ENCODE peak calls at places on chromosomes 12 and 14, in eight cellular contexts. U is K562, A is A549, X is H1, P is IMR-90, K is HepG2, T is SK-N-SH, D is HCT116. R is an unnamed sample.

GRCh38 chr14:64935508-64935907 is 7.0 kb downstream of the GPX2 start:
- DNase-seq in D (no peak), X (no peak), P (no peak), T (no peak), U (no peak), A (no peak), K (no peak), R (no peak)

GRCh38 chr14:68594737-68595380 is 198.0 kb downstream of the ZFP36L1 start:
- DNase-seq in P (no peak), U (no peak), X (no peak), T (no peak), A (no peak), D (no peak), K (no peak), R (no peak)

GRCh38 chr14:91493169-91493568 is 16.9 kb downstream of the PPP4R3A start:
- DNase-seq in D (no peak), T (no peak), X (no peak), P (peak), A (no peak), K (no peak), U (no peak), R (no peak)

GRCh38 chr12:52604859-52605258 is 3.6 kb upstream of the KRT72 start:
- DNase-seq in K (no peak), A (peak), U (peak), D (no peak), P (no peak), T (no peak), X (peak), R (no peak)

GRCh38 chr14:68501621-68502052 is 291.2 kb downstream of the ZFP36L1 start:
- DNase-seq in A (no peak), X (no peak), D (no peak), T (no peak), P (no peak), K (no peak), U (no peak), R (no peak)

GRCh38 chr14:91484186-91484585 is 25.9 kb downstream of the PPP4R3A start:
- DNase-seq in P (no peak), D (no peak), K (no peak), A (no peak), U (no peak), T (no peak), X (no peak), R (no peak)

GRCh38 chr14:67187826-67188225 is 1.4 kb upstream of the GARIN2 start:
- DNase-seq in P (peak), T (no peak), K (no peak), A (peak), U (no peak), X (no peak), D (peak), R (no peak)

GRCh38 chr14:79596531-79596930 is 614.8 kb downstream of the DIO2 start:
- DNase-seq in D (no peak), U (no peak), K (no peak), A (peak), P (peak), X (no peak), T (no peak), R (no peak)

GRCh38 chr12:110073049-110073831 is 24.9 kb upstream of the C12orf76 start:
- DNase-seq in K (no peak), X (peak), D (no peak), U (no peak), A (no peak), P (no peak), T (peak), R (no peak)

GRCh38 chr12:106431839-106432411 is 74.4 kb downstream of the POLR3B start:
- DNase-seq in T (no peak), A (no peak), D (no peak), P (peak), U (no peak), K (no peak), X (no peak), R (no peak)

GRCh38 chr12:10559241-10559640 is 53.6 kb downstream of the EIF2S3B start:
- DNase-seq in A (no peak), U (no peak), X (no peak), D (no peak), T (no peak), P (no peak), K (no peak), R (no peak)

GRCh38 chr12:89373772-89374572 is 21.7 kb upstream of the DUSP6 start:
- DNase-seq in P (peak), K (no peak), T (no peak), U (no peak), X (no peak), A (no peak), D (no peak), R (no peak)

GRCh38 chr12:68038650-68039049 is 49.4 kb downstream of the IFNG-AS1 start:
- DNase-seq in A (no peak), P (no peak), K (no peak), T (no peak), D (no peak), U (peak), X (no peak), R (no peak)

GRCh38 chr12:47433876-47434275 is 272.0 kb downstream of the RPAP3 start:
- DNase-seq in K (no peak), U (no peak), D (no peak), A (no peak), P (peak), X (no peak), T (no peak), R (no peak)

GRCh38 chr12:131466306-131466705 is 244.6 kb upstream of the SFSWAP start:
- DNase-seq in A (no peak), K (no peak), U (no peak), P (no peak), T (no peak), D (no peak), X (no peak), R (no peak)

GRCh38 chr12:65818454-65819382 is 5.6 kb upstream of the HMGA2 start:
- DNase-seq in X (no peak), U (no peak), T (no peak), K (no peak), P (peak), D (peak), A (no peak), R (no peak)

GRCh38 chr14:47194051-47194450 is 481.4 kb downstream of the MDGA2 start:
- DNase-seq in T (no peak), D (no peak), K (no peak), P (no peak), U (no peak), X (no peak), A (no peak), R (no peak)

GRCh38 chr14:101004954-101005353 is 101.4 kb upstream of the RTL1 start:
- DNase-seq in A (no peak), P (peak), D (no peak), K (no peak), X (peak), U (no peak), T (no peak), R (no peak)

GRCh38 chr12:83823386-83824045 is 1089.1 kb downstream of the SLC6A15 start:
- DNase-seq in K (peak), D (peak), A (peak), P (no peak), U (peak), T (peak), X (peak), R (no peak)

GRCh38 chr12:118549506-118550109 is 173.3 kb downstream of the SUDS3 start:
- DNase-seq in U (no peak), P (no peak), T (peak), D (no peak), K (no peak), A (no peak), X (no peak), R (no peak)

GRCh38 chr14:102203382-102203781 is 63.7 kb downstream of the WDR20 start:
- DNase-seq in P (no peak), X (no peak), A (no peak), K (no peak), T (peak), U (no peak), D (no peak), R (no peak)

GRCh38 chr14:60974070-60974469 is 6.8 kb downstream of the TRMT5 start:
- DNase-seq in A (no peak), K (no peak), D (no peak), U (no peak), X (no peak), P (no peak), T (no peak), R (no peak)

GRCh38 chr14:89214221-89214965 is 202.6 kb downstream of the FOXN3 start:
- DNase-seq in D (no peak), K (peak), U (no peak), A (peak), X (no peak), T (peak), P (no peak), R (no peak)

GRCh38 chr14:105075364-105076295 is 10.4 kb upstream of the GPR132 start:
- DNase-seq in X (no peak), P (peak), U (peak), T (peak), D (no peak), A (no peak), K (no peak), R (no peak)

GRCh38 chr14:89349196-89350008 is 67.6 kb downstream of the FOXN3 start:
- DNase-seq in P (no peak), A (peak), D (no peak), K (no peak), U (no peak), X (no peak), T (peak), R (no peak)

GRCh38 chr12:120361506-120362208 is 7.3 kb downstream of the MSI1 start:
- DNase-seq in U (peak), K (no peak), X (peak), A (no peak), T (peak), P (peak), D (no peak), R (no peak)

GRCh38 chr12:121404734-121405133 is 4.8 kb downstream of the RNF34 start:
- DNase-seq in K (peak), X (no peak), U (no peak), D (no peak), P (no peak), A (no peak), T (peak), R (no peak)

GRCh38 chr14:24982472-24983155 is 67.3 kb downstream of the STXBP6 start:
- DNase-seq in U (no peak), K (peak), P (peak), D (no peak), A (peak), T (no peak), X (no peak), R (no peak)
- TF ChIP-seq RAD21 in U (no peak), K (no peak), P (no peak), D (no peak), A (no peak), T (no peak), X (no peak), R (no peak)

GRCh38 chr12:115208098-115208497 is 524.1 kb upstream of the TBX3 start:
- DNase-seq in U (no peak), P (no peak), X (no peak), T (no peak), A (no peak), K (no peak), D (no peak), R (no peak)

GRCh38 chr12:115203661-115204060 is 519.7 kb upstream of the TBX3 start:
- DNase-seq in X (no peak), K (no peak), T (no peak), A (no peak), D (no peak), U (no peak), P (peak), R (no peak)

GRCh38 chr12:115207216-115207915 is 523.4 kb upstream of the TBX3 start:
- DNase-seq in D (no peak), K (no peak), U (no peak), T (no peak), A (no peak), X (no peak), P (no peak), R (no peak)

GRCh38 chr12:115205755-115206308 is 521.9 kb upstream of the TBX3 start:
- DNase-seq in D (no peak), K (no peak), P (no peak), X (no peak), U (no peak), T (no peak), A (no peak), R (no peak)

GRCh38 chr12:115204957-115205754 is 521.2 kb upstream of the TBX3 start:
- DNase-seq in U (no peak), P (peak), X (no peak), K (no peak), A (peak), T (no peak), D (no peak), R (no peak)
- TF ChIP-seq RAD21 in U (no peak), P (no peak), X (no peak), K (no peak), A (no peak), T (no peak), D (no peak), R (no peak)

GRCh38 chr12:104605685-104606084 is 148.9 kb downstream of the CHST11 start:
- DNase-seq in D (no peak), U (no peak), A (peak), X (no peak), K (no peak), P (no peak), T (no peak), R (no peak)
- TF ChIP-seq RAD21 in D (no peak), U (no peak), A (no peak), X (no peak), K (no peak), P (no peak), T (no peak), R (no peak)

DNA sequence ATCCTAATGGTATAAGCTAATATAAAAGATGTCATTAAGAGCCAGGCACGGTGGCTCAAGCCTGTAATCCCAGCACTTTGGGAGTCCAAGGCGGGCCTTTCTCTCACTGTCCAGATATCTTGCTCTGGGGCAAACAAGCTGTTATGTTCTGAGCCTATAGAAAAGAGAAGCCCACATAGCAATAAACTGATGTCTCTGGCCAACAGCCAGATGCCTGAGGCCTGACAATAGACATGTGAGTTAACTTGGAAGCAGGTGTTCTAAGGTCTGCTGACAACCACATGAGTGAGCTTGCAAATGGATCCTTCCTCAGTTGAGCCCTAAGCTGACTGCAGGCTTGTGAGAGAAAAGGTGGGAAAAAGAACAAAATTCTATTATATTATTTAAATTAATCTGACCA is 25.0 kb downstream of the YAF2 start:
- DNase-seq in A (no peak), K (no peak), D (no peak), U (no peak), T (peak), P (peak), X (no peak), R (no peak)
- TF ChIP-seq RAD21 in A (no peak), K (no peak), D (no peak), U (no peak), T (no peak), P (no peak), X (no peak), R (no peak)

DNA sequence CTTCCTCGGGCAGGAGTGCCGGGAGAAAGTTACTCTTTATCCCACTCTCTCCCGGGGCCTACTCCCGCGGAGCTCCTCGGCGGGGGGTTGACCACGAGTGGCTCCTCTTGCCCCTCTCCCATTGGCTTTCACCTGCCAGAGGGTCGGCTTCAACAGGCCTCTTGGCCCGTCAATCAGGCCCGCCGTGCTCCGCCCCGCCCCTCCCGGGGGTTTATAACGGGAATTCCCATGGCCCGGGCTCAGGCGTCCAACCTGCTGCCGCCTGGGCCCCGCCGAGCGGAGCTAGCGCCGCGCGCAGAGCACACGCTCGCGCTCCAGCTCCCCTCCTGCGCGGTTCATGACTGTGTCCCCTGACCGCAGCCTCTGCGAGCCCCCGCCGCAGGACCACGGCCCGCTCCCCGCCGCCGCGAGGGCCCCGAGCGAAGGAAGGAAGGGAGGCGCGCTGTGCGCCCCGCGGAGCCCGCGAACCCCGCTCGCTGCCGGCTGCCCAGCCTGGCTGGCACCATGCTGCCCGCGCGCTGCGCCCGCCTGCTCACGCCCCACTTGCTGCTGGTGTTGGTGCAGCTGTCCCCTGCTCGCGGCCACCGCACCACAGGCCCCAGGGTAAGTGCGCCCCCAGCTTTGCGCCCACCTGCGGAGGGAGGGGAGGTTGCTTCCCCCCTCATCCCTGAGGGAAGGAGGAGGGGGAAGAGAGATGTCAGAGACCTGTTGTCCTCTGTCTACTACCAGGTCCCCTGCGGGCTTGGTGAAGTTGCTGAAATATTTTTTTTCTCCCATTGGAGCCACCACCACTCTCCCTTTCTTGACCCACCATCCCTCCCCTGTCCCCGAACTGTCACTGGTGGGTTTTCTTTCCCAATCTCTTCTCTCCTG is at the start of gene SMOC1:
- DNase-seq in A (peak), D (no peak), T (peak), X (peak), K (peak), P (peak), U (peak), R (no peak)
- TF ChIP-seq RAD21 in A (no peak), D (no peak), T (no peak), X (no peak), K (peak), P (peak), U (no peak), R (no peak)